ENCODE peak calls at places on chromosomes 2 and 18, in seven cellular contexts. K, N, E, S, R, M and H are unnamed samples.

GRCh38 chr2:215747244-215747620 is 266.1 kb downstream of the MREG start:
- DNase-seq in K (no peak), N (no peak), E (no peak), S (no peak), R (peak; percentile 70), M (no peak), H (no peak)

GRCh38 chr2:213161759-213162514 is 10.5 kb upstream of the IKZF2 start:
- DNase-seq in K (no peak), N (no peak), E (no peak), S (no peak), R (peak; percentile 78), M (no peak), H (no peak)

GRCh38 chr2:215432759-215433594 is 2.9 kb downstream of the FN1 start:
- DNase-seq in K (no peak), N (no peak), E (no peak), S (no peak), R (no peak), M (no peak), H (no peak)

GRCh38 chr2:97751752-97752151 is 38.4 kb downstream of the ZAP70 start:
- DNase-seq in K (no peak), N (no peak), E (no peak), S (no peak), R (peak; percentile 55), M (no peak), H (peak; percentile 25)

GRCh38 chr18:31156831-31157763 is 5.6 kb downstream of the DSC1 start:
- DNase-seq in K (no peak), N (no peak), E (no peak), S (peak; percentile 45), R (no peak), M (peak; percentile 23), H (no peak)

GRCh38 chr18:62715439-62715792 is at the start of gene PHLPP1:
- DNase-seq in K (no peak), N (no peak), E (no peak), S (no peak), R (no peak), M (no peak), H (no peak)

GRCh38 chr2:39603436-39603835 is 62.3 kb upstream of the TMEM178A start:
- DNase-seq in K (no peak), N (no peak), E (no peak), S (no peak), R (no peak), M (no peak), H (no peak)

GRCh38 chr2:168243061-168243460 is 4.3 kb downstream of the STK39 start:
- DNase-seq in K (no peak), N (no peak), E (no peak), S (no peak), R (no peak), M (no peak), H (no peak)

DNA sequence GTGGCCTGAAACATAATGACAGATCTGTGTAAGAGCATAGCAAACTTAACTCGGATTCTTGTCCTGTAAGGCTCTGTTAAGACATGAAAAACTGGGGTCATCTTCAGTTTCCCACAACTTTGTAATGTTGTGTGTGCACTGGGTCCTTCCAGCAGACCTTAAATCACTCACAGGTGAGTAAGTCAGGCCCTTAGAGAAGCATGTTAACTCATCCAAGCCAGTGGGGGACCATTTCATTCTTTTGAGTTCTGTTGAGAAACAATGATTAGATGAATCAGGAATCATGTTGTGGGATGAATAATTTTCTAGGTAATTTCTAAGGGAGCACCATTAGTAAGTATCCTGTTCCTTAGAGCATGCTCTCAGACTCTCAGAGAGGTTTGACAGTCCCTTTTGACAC is 167.1 kb downstream of the ESCO1 start:
- DNase-seq in K (no peak), N (no peak), E (no peak), S (no peak), R (no peak), M (peak; percentile 55), H (no peak)
- TF ChIP-seq CTCF in K (no peak), N (no peak), E (no peak), S (no peak), R (no peak), M (no peak), H (no peak)

DNA sequence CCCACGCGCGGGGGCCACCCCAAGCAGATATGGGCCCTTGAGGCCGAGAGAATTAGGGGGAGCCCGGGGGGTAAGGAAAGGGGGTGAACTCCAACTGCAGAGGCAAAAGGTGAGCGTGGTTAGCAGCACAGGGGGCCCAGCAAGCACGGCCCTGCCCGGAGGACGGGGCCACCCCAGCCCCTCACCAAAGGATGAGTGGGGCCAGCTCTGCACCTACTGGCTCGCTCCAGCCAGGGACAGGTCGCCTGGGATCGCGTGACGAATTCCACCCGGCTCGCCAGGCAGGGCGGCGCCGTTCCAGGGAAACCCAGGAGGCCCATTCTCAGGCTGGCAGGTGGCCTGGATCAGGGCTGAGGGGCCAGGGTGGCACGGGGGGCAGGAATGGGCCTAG is 38.6 kb downstream of the BIN1 start:
- DNase-seq in K (no peak), N (no peak), E (no peak), S (no peak), R (no peak), M (no peak), H (no peak)
- TF ChIP-seq CTCF in K (no peak), N (no peak), E (no peak), S (no peak), R (no peak), M (peak; percentile 25), H (no peak)

GRCh38 chr2:233115761-233116160 is 55.6 kb downstream of the INPP5D start:
- DNase-seq in K (no peak), N (no peak), E (no peak), S (no peak), R (no peak), M (no peak), H (no peak)

GRCh38 chr2:233118601-233119000 is 58.5 kb downstream of the INPP5D start:
- DNase-seq in K (no peak), N (no peak), E (no peak), S (no peak), R (no peak), M (no peak), H (peak; percentile 47)

GRCh38 chr2:233117811-233118480 is 57.8 kb downstream of the INPP5D start:
- DNase-seq in K (no peak), N (no peak), E (no peak), S (no peak), R (no peak), M (no peak), H (peak; percentile 59)

GRCh38 chr2:233117351-233117750 is 57.2 kb downstream of the INPP5D start:
- DNase-seq in K (no peak), N (no peak), E (no peak), S (no peak), R (no peak), M (no peak), H (peak; percentile 67)

GRCh38 chr2:233116946-233117345 is 56.8 kb downstream of the INPP5D start:
- DNase-seq in K (no peak), N (no peak), E (no peak), S (no peak), R (no peak), M (no peak), H (peak; percentile 79)
- TF ChIP-seq CTCF in K (no peak), N (no peak), E (no peak), S (no peak), R (no peak), M (no peak), H (no peak)

GRCh38 chr2:30979822-30980245 is 158.4 kb downstream of the GALNT14 start:
- DNase-seq in K (peak; percentile 28), N (no peak), E (peak; percentile 41), S (no peak), R (peak; percentile 49), M (peak; percentile 93), H (no peak)
- TF ChIP-seq CTCF in K (no peak), N (no peak), E (peak; percentile 37), S (no peak), R (peak; percentile 9), M (peak; percentile 25), H (no peak)

GRCh38 chr2:69152847-69153246 is 139.9 kb downstream of the ANTXR1 start:
- DNase-seq in K (no peak), N (no peak), E (no peak), S (no peak), R (no peak), M (no peak), H (no peak)
- TF ChIP-seq CTCF in K (no peak), N (no peak), E (no peak), S (no peak), R (no peak), M (no peak), H (no peak)

GRCh38 chr2:12141618-12142220 is 395.3 kb downstream of the LPIN1 start:
- DNase-seq in K (no peak), N (no peak), E (no peak), S (no peak), R (no peak), M (no peak), H (no peak)
- TF ChIP-seq CTCF in K (no peak), N (no peak), E (no peak), S (no peak), R (no peak), M (no peak), H (no peak)

GRCh38 chr2:101792208-101792607 is 94.7 kb downstream of the MAP4K4 start:
- DNase-seq in K (no peak), N (no peak), E (no peak), S (no peak), R (no peak), M (no peak), H (no peak)

GRCh38 chr2:101795033-101795432 is 97.5 kb downstream of the MAP4K4 start:
- DNase-seq in K (no peak), N (no peak), E (no peak), S (no peak), R (no peak), M (no peak), H (no peak)

GRCh38 chr2:101790856-101791255 is 93.3 kb downstream of the MAP4K4 start:
- DNase-seq in K (peak; percentile 56), N (no peak), E (no peak), S (no peak), R (peak; percentile 55), M (no peak), H (no peak)

GRCh38 chr2:101794141-101794540 is 96.6 kb downstream of the MAP4K4 start:
- DNase-seq in K (no peak), N (no peak), E (no peak), S (no peak), R (no peak), M (no peak), H (no peak)

GRCh38 chr2:101793277-101793969 is 95.9 kb downstream of the MAP4K4 start:
- DNase-seq in K (peak; percentile 51), N (no peak), E (no peak), S (no peak), R (no peak), M (no peak), H (no peak)
- TF ChIP-seq CTCF in K (peak; percentile 13), N (no peak), E (peak; percentile 8), S (no peak), R (no peak), M (no peak), H (no peak)

DNA sequence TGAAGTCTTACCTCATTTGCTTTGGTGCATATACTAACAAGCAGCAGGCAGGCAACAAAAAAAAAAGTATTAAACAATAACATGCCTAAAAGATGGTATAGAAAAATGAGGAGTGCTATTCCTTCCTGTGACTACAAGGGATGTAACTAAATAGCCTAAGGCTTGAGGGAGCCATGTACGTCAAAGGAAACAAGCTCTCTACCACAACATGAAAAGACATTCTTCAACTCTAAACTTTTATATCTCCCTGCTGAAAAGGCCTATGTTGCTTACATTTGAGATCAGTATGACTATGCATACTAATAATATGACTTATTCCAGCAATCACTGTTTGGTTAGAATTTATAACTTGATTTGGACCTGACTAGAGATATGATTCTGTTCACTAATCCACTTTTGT is 347.9 kb downstream of the ADCYAP1 start:
- DNase-seq in K (no peak), N (no peak), E (no peak), S (no peak), R (no peak), M (no peak), H (no peak)
- TF ChIP-seq CTCF in K (no peak), N (no peak), E (no peak), S (no peak), R (no peak), M (no peak), H (no peak)